ENCODE peak calls at places on chromosomes 4 and X, in five cellular contexts. S, O, G, Z and Y are unnamed samples.

GRCh38 chrX:35726176-35726575 is 72.0 kb upstream of the MAGEB16 start:
- DNase-seq in S (no peak), O (peak), G (no peak), Z (no peak), Y (no peak)

GRCh38 chr4:137180349-137180748 is 351.9 kb downstream of the PCDH18 start:
- DNase-seq in S (no peak), O (no peak), G (peak), Z (no peak), Y (no peak)

GRCh38 chr4:89307446-89308160 is at the start of gene GPRIN3:
- DNase-seq in S (peak), O (peak), G (no peak), Z (no peak), Y (peak)

GRCh38 chr4:155005395-155006087 is 202.9 kb upstream of the NPY2R start:
- DNase-seq in S (no peak), O (peak), G (peak), Z (no peak), Y (peak)

GRCh38 chrX:53374923-53375322 is 47.5 kb downstream of the SMC1A start:
- DNase-seq in S (no peak), O (no peak), G (no peak), Z (no peak), Y (no peak)

GRCh38 chrX:19758536-19758935 is 128.9 kb downstream of the SH3KBP1 start:
- DNase-seq in S (no peak), O (peak), G (no peak), Z (no peak), Y (no peak)

GRCh38 chrX:133681416-133681815 is 266.1 kb upstream of the GPC4 start:
- DNase-seq in S (no peak), O (no peak), G (no peak), Z (no peak), Y (no peak)

GRCh38 chr4:152938237-152938969 is 2.3 kb downstream of the FHDC1 start:
- DNase-seq in S (no peak), O (peak), G (no peak), Z (no peak), Y (no peak)

GRCh38 chrX:22343192-22343591 is 70.5 kb downstream of the CBLL2 start:
- DNase-seq in S (no peak), O (no peak), G (no peak), Z (no peak), Y (no peak)

GRCh38 chr4:152047451-152047850 is 286.6 kb upstream of the GATB start:
- DNase-seq in S (no peak), O (no peak), G (no peak), Z (no peak), Y (no peak)

GRCh38 chr4:8761167-8761823 is 110.3 kb downstream of the HMX1 start:
- DNase-seq in S (no peak), O (no peak), G (no peak), Z (no peak), Y (no peak)

GRCh38 chr4:97978791-97979488 is 164.3 kb downstream of the STPG2 start:
- DNase-seq in S (no peak), O (no peak), G (no peak), Z (no peak), Y (no peak)

GRCh38 chrX:23861215-23861896 is 46.4 kb downstream of the APOO start:
- DNase-seq in S (no peak), O (no peak), G (no peak), Z (no peak), Y (no peak)

GRCh38 chrX:11998944-11999343 is 139.3 kb upstream of the FRMPD4 start:
- DNase-seq in S (no peak), O (no peak), G (no peak), Z (no peak), Y (no peak)

GRCh38 chr4:8176547-8177399 is 18.2 kb upstream of the ABLIM2 start:
- DNase-seq in S (no peak), O (peak), G (peak), Z (no peak), Y (peak)

GRCh38 chr4:80197132-80197573 is at the start of gene PRDM8:
- DNase-seq in S (no peak), O (peak), G (no peak), Z (no peak), Y (peak)

GRCh38 chr4:11904991-11905760 is 476.5 kb upstream of the HS3ST1 start:
- DNase-seq in S (no peak), O (no peak), G (no peak), Z (no peak), Y (no peak)

GRCh38 chrX:46759645-46759974 is 692 bp upstream of the SLC9A7 start:
- DNase-seq in S (no peak), O (peak), G (no peak), Z (no peak), Y (peak)

GRCh38 chr4:122960298-122960985 is 38.0 kb upstream of the NUDT6 start:
- DNase-seq in S (no peak), O (no peak), G (no peak), Z (no peak), Y (peak)

GRCh38 chr4:74189331-74190043 is 31.6 kb downstream of the MTHFD2L start:
- DNase-seq in S (no peak), O (peak), G (peak), Z (peak), Y (peak)

GRCh38 chrX:85828771-85829170 is 218.6 kb downstream of the CHM start:
- DNase-seq in S (no peak), O (no peak), G (no peak), Z (no peak), Y (no peak)

GRCh38 chrX:104137496-104137895 is 19.3 kb downstream of the SLC25A53 start:
- DNase-seq in S (no peak), O (peak), G (peak), Z (no peak), Y (peak)

GRCh38 chrX:85004255-85004654 is 578 bp downstream of the APOOL start:
- DNase-seq in S (no peak), O (peak), G (no peak), Z (no peak), Y (peak)

GRCh38 chrX:19731307-19731706 is 156.1 kb downstream of the SH3KBP1 start:
- DNase-seq in S (no peak), O (no peak), G (no peak), Z (no peak), Y (no peak)

GRCh38 chr4:3518941-3519340 is 13.3 kb downstream of the LRPAP1 start:
- DNase-seq in S (peak), O (no peak), G (no peak), Z (no peak), Y (no peak)

GRCh38 chrX:17706676-17707075 is 30.6 kb upstream of the SCML1 start:
- DNase-seq in S (no peak), O (peak), G (no peak), Z (no peak), Y (peak)

GRCh38 chrX:48697182-48697727 is 721 bp downstream of the SUV39H1 start:
- DNase-seq in S (no peak), O (no peak), G (no peak), Z (no peak), Y (no peak)

GRCh38 chr4:79141530-79141929 is 184.3 kb downstream of the NAA11 start:
- DNase-seq in S (peak), O (peak), G (no peak), Z (no peak), Y (peak)

GRCh38 chrX:40121618-40122017 is 23.9 kb upstream of the BCOR start:
- DNase-seq in S (no peak), O (no peak), G (no peak), Z (no peak), Y (no peak)

GRCh38 chr4:24211821-24212220 is 322.0 kb upstream of the PPARGC1A start:
- DNase-seq in S (no peak), O (peak), G (no peak), Z (no peak), Y (peak)
- H3K4me3 ChIP-seq in S (no peak), O (no peak), G (no peak), Z (no peak), Y (no peak)

DNA sequence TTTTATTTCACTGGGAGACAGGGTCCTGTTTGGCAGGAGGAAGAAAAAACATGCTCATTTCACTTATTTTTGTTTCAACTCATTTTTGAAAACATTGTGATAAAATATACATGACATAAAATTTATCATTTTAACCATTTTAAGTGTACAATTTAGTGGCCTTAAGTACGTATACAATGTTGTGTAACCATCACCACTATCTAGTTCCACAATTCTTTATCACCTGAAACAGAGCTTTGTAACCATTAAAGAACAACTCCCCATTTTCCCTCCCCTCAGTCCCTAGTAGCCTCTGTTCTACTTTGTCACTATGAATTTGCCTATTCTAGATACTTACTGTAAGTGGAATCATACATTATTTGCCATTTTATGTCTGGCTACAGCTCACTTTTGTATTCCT is 143.8 kb downstream of the GPAT3 start:
- DNase-seq in S (no peak), O (no peak), G (no peak), Z (no peak), Y (no peak)
- H3K4me3 ChIP-seq in S (no peak), O (no peak), G (no peak), Z (no peak), Y (no peak)

GRCh38 chr4:81213671-81214070 is 1.4 kb downstream of the PRKG2 start:
- DNase-seq in S (no peak), O (peak), G (no peak), Z (no peak), Y (no peak)
- H3K4me3 ChIP-seq in S (no peak), O (peak), G (no peak), Z (no peak), Y (no peak)

DNA sequence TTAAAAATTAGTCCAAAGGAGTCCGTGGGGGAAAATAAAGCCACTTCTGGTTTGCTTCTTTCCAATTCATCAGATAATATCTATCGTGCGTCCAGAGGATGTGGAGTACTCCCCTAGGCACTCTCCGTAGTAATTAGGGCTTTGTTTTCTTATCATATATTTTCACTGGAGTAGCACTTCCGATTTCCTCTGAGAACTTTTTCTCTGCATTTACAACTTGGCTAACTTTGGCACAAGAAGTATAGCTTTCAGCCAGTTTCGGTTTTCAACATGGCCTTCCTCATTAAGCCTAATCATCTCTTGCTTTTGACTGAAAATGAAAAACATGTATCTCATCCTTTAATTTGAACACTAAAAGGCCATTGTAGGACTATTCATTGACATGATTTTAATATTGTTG is 80.5 kb downstream of the CASP3 start:
- DNase-seq in S (no peak), O (no peak), G (no peak), Z (peak), Y (no peak)
- H3K4me3 ChIP-seq in S (no peak), O (no peak), G (no peak), Z (peak), Y (no peak)

GRCh38 chr4:107631568-107631967 is 88.5 kb downstream of the PAPSS1 start:
- DNase-seq in S (no peak), O (peak), G (no peak), Z (no peak), Y (peak)
- H3K4me3 ChIP-seq in S (no peak), O (no peak), G (no peak), Z (no peak), Y (no peak)

GRCh38 chr4:575281-576141 is 584 bp downstream of the TMEM271 start:
- DNase-seq in S (peak), O (peak), G (no peak), Z (no peak), Y (peak)
- H3K4me3 ChIP-seq in S (no peak), O (no peak), G (no peak), Z (no peak), Y (no peak)

DNA sequence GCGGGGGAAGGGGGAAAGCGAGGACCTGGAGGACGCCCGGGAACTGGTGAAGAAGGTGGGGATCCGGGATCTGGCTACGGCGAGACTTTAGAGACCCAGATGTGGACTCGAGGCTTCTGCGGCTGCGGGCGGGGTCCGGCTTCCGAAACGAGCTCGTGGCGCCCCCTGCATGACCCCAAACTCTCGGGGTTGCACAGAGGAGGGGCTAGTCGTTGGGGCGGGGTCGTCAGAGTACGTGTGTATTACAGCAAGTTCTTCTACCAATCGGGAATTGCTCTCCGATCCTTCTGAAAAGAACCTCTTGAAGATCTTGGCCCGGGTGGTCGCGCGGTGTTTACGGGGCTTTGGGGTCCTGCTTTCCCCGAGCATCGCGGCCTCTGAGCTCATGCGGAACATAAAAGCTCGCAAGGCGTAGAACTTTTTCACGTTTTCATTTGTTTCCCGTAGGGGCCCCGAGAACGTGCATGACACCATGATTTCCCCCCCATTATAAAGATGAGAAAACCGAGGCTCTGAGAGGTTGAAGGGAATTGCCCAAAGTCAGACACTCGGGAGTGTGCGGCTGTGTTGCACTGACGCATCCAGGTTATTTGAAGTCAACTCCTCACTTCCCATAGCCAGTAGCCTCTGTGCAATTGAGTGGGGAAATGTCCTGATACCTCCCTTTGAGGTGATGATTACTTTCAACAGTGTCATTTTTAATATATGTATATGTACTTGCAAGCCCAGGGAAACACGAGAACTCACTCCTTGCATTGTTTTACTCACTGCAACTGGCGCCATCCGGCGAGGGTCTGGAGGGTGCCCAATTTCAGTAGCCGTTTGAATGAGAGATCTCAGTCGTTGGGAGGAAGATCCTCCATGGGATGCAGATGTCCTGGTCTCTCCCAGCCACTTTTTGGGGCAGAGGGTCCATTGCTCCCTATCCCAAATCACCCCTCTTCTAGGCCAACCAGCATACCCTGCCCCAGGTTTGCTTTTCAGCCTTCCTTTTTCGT is at the start of gene BEND4:
- DNase-seq in S (no peak), O (peak), G (no peak), Z (no peak), Y (no peak)
- H3K4me3 ChIP-seq in S (no peak), O (no peak), G (no peak), Z (peak), Y (no peak)

DNA sequence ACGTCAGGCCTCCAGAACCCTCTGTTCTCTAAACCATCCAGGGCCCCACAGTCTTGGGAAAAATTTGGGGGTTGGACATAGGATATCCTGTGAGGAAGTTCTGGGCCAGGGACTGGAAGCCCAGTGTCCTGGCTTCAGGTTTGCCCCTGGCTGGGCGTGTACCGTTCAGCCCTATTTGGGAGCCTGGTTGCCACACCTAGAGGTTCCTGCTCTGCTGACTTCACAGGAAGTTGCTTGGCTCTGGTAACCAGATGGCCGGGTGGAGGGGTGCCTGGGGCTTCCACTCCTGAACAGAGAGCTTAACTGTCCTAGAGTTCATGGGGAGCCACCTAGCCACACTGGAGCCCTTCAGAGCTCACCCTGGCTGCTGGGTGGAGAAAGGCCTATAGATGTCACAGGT is 1.1 kb downstream of the TAFAZZIN start:
- DNase-seq in S (no peak), O (peak), G (no peak), Z (no peak), Y (peak)
- H3K4me3 ChIP-seq in S (no peak), O (peak), G (peak), Z (peak), Y (peak)

GRCh38 chrX:129956145-129956544 is 26.3 kb upstream of the BCORL1 start:
- DNase-seq in S (no peak), O (no peak), G (no peak), Z (no peak), Y (no peak)

GRCh38 chrX:129955682-129956081 is 26.8 kb upstream of the BCORL1 start:
- DNase-seq in S (no peak), O (no peak), G (no peak), Z (no peak), Y (no peak)

GRCh38 chrX:129953881-129954280 is 28.6 kb upstream of the BCORL1 start:
- DNase-seq in S (no peak), O (no peak), G (no peak), Z (no peak), Y (no peak)

GRCh38 chrX:129954804-129955203 is 27.6 kb upstream of the BCORL1 start:
- DNase-seq in S (no peak), O (no peak), G (no peak), Z (no peak), Y (no peak)

DNA sequence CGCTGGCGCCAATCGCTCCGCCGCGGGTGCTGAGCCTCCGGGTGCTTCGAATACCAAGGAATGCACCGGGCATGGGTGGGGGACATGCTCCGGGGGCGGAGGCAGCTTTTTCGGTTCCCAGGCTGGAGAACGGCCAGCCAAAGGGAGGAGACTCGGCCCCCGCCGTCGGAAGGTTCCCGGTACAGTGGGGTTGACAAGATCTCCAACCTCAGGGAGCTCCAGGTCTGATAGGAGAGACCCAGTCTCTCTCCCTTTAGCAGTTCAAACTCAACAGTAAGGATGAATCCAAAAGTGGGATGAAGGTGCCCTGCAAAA is 29.1 kb upstream of the BCORL1 start:
- DNase-seq in S (no peak), O (no peak), G (no peak), Z (no peak), Y (no peak)
- H3K4me3 ChIP-seq in S (no peak), O (no peak), G (no peak), Z (peak), Y (no peak)

DNA sequence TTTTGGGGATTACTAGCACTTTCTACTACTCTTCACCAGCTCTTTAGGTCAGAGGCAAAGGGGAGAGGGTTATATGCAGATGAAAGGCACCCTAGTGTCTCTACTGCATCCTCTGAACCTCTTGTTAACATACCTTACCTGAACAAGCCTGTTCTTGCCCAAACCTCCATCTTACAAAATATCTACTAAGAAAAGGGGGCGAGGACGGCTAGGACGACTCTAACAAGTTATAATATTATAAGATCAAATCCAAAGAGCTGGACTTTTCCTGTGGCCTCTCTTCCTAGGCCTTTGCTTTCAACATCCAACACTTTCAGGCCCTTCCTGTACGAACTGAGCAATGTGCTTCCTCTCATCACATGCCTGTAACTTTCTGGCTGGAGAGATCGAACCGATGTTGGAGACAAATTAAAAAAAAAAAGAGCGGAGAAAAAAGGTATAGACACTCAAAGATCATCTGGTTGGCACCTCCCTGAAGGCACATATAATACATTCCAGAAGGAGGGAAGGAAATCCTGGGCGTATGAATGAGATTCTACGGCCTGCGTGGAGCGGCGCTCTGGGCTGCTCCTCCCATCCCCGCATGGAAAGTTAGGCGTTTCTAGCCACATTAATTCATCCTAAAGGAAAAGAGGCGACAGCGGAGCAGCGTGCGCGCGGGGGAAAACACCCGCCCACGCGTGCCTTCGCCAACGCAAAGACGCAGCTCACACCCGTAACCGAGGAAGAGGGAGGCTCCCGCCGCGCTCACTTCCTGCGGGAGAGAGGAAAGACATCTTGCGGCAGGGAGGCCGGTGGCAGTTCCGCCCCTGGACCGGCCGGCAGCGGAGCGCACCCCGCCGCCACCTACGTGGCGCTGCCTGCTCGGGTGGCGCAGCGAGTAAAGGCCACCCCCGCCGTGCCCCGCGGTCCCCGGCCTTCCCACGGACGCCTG is 803 bp downstream of the PRDM5 start:
- DNase-seq in S (peak), O (peak), G (no peak), Z (no peak), Y (peak)
- H3K4me3 ChIP-seq in S (peak), O (peak), G (peak), Z (no peak), Y (peak)